ENCODE peak calls at places on chromosomes 7 and 10, in six cellular contexts. F is psoas muscle, O is PC-9, U is heart right ventricle, A is adrenal gland, L is tibial artery. N is an unnamed sample.
A peak's percentile ranks its signal among the peaks of the same experiment; 100 is the strongest.

GRCh38 chr10:108052981-108053380 is 888.5 kb upstream of the SORCS1 start:
- DNase-seq in O (no peak), F (no peak), A (no peak), U (no peak), L (no peak), N (no peak)

GRCh38 chr7:128217030-128217805 is 23.9 kb upstream of the LEP start:
- DNase-seq in F (peak; percentile 43), O (no peak), L (no peak), U (no peak), A (no peak), N (no peak)

GRCh38 chr10:74889662-74889998 is 63.2 kb downstream of the KAT6B start:
- DNase-seq in F (no peak), U (no peak), L (no peak), O (no peak), A (no peak), N (no peak)

GRCh38 chr10:48683893-48684292 is 780 bp upstream of the WDFY4 start:
- DNase-seq in L (no peak), O (no peak), U (no peak), A (no peak), F (no peak), N (no peak)

GRCh38 chr10:71187600-71187999 is 24.8 kb upstream of the UNC5B start:
- DNase-seq in L (peak; percentile 57), A (peak; percentile 62), U (peak; percentile 72), F (no peak), O (no peak), N (no peak)

GRCh38 chr7:30019960-30020359 is 6.5 kb downstream of the FKBP14 start:
- DNase-seq in U (no peak), O (no peak), A (no peak), F (no peak), L (no peak), N (no peak)

GRCh38 chr7:17207220-17207619 is 91.2 kb upstream of the AHR start:
- DNase-seq in O (no peak), L (no peak), A (no peak), F (no peak), U (no peak), N (no peak)

GRCh38 chr7:42984137-42984536 is 52.0 kb downstream of the MRPL32 start:
- DNase-seq in L (no peak), O (no peak), U (no peak), F (no peak), A (no peak), N (no peak)

GRCh38 chr10:24762161-24762924 is 38.7 kb upstream of the ARHGAP21 start:
- DNase-seq in A (no peak), U (no peak), F (no peak), O (no peak), L (no peak), N (no peak)

GRCh38 chr7:106326594-106327537 is 42.1 kb upstream of the NAMPT start:
- DNase-seq in U (no peak), F (no peak), A (no peak), O (no peak), L (no peak), N (no peak)

GRCh38 chr10:132962623-132963429 is 20.5 kb upstream of the CFAP46 start:
- DNase-seq in O (no peak), F (no peak), A (peak; percentile 23), U (no peak), L (no peak), N (no peak)

GRCh38 chr10:21449288-21449966 is 76.1 kb downstream of the SKIDA1 start:
- DNase-seq in A (no peak), O (no peak), U (no peak), F (no peak), L (no peak), N (no peak)

GRCh38 chr10:19546224-19546623 is 270.0 kb upstream of the PLXDC2 start:
- DNase-seq in O (no peak), U (no peak), F (no peak), L (no peak), A (no peak), N (no peak)

GRCh38 chr7:100572281-100572948 is 1.3 kb downstream of the SAP25 start:
- DNase-seq in A (no peak), F (no peak), L (no peak), U (no peak), O (no peak), N (no peak)

GRCh38 chr7:18552943-18553584 is 57.5 kb downstream of the HDAC9 start:
- DNase-seq in L (no peak), U (no peak), O (no peak), A (no peak), F (no peak), N (no peak)

GRCh38 chr7:29199776-29200175 is 5.2 kb downstream of the CHN2 start:
- DNase-seq in O (no peak), U (no peak), A (no peak), F (no peak), L (no peak), N (no peak)

GRCh38 chr10:17278607-17279240 is 50.7 kb downstream of the VIM start:
- DNase-seq in F (no peak), U (no peak), A (no peak), O (no peak), L (no peak), N (no peak)

GRCh38 chr10:91380873-91381561 is 29.1 kb upstream of the HECTD2 start:
- DNase-seq in A (no peak), O (no peak), L (no peak), U (peak; percentile 20), F (no peak), N (no peak)

GRCh38 chr7:128830231-128831177 is at the start of gene FLNC:
- DNase-seq in U (peak; percentile 63), O (peak; percentile 60), F (peak; percentile 78), A (peak; percentile 53), L (peak; percentile 65), N (no peak)

GRCh38 chr10:31075434-31075833 is 43.8 kb upstream of the ZNF438 start:
- DNase-seq in A (no peak), F (no peak), L (no peak), U (no peak), O (peak; percentile 45), N (no peak)

GRCh38 chr7:151918444-151918843 is 37.8 kb upstream of the GALNTL5 start:
- DNase-seq in F (no peak), L (no peak), O (no peak), U (no peak), A (no peak), N (no peak)

GRCh38 chr7:69232445-69233376 is 365.6 kb upstream of the AUTS2 start:
- DNase-seq in O (no peak), U (no peak), A (no peak), F (no peak), L (no peak), N (no peak)

GRCh38 chr7:73446716-73447115 is 13.1 kb downstream of the FZD9 start:
- DNase-seq in L (no peak), U (no peak), O (no peak), A (no peak), F (no peak), N (no peak)

GRCh38 chr7:131625817-131626372 is 69.5 kb upstream of the PODXL start:
- DNase-seq in F (peak; percentile 55), A (peak; percentile 67), O (peak; percentile 92), L (no peak), U (peak; percentile 73), N (peak; percentile 72)

GRCh38 chr10:34188221-34188620 is 626.9 kb downstream of the PARD3 start:
- DNase-seq in F (no peak), O (no peak), L (no peak), U (no peak), A (no peak), N (no peak)
- TF ChIP-seq CTCF in F (no peak), O (no peak), L (no peak), U (no peak), A (no peak), N (no peak)

DNA sequence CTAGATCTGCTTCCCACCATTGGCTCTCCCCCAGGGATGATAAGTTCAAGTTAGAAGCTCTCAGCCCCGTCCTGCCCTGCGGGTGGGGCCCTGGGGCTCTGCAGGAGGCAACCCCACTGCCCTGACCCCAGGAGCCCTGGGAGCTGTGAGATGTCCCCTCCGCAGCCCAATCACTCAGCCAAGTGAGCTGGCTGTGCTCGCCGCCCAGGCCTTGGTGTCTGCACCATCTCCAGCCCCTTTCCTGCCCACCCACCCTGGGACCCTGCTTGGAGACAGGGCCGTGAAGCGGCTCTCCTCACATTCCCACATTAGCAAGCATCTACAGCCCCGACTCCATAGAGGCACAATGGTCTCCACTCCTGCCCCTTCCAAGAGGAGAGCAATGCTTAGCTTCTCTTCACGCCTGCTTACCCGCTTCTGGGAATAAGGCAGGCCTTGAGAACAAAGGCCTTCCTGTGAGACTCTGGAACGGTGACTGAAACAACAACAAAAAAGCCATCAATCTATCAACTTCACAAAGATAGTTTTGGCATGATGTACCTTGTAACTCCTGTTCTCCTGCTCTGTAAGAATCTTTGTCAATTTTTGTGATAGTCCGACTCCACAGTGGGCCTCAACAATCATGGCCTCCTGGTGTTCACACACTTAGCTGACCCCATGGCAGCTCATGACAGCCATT is 67.7 kb downstream of the FOXL3 start:
- DNase-seq in A (no peak), O (no peak), U (no peak), F (no peak), L (no peak), N (no peak)
- H3K27me3 ChIP-seq in A (peaks cover 4% of the 10 kb centered on the region), O (peaks cover 93% of the 10 kb centered on the region), U (peaks cover 24% of the 10 kb centered on the region), F (no peaks in the 10 kb centered on the region), L (peaks cover 55% of the 10 kb centered on the region), N (no peaks in the 10 kb centered on the region)

GRCh38 chr10:3612183-3613001 is 172.6 kb downstream of the KLF6 start:
- DNase-seq in U (no peak), O (no peak), A (no peak), F (no peak), L (no peak), N (no peak)
- H3K9me3 ChIP-seq in U (peaks cover 33% of the 10 kb centered on the region), O (peaks cover 11% of the 10 kb centered on the region), A (no peaks in the 10 kb centered on the region), F (no peaks in the 10 kb centered on the region), L (no peaks in the 10 kb centered on the region), N (no peaks in the 10 kb centered on the region)

GRCh38 chr10:95791425-95791979 is 35.5 kb downstream of the ENTPD1 start:
- DNase-seq in A (no peak), O (no peak), U (no peak), F (no peak), L (no peak), N (no peak)

GRCh38 chr10:95792211-95792780 is 36.3 kb downstream of the ENTPD1 start:
- DNase-seq in L (no peak), U (no peak), F (no peak), O (no peak), A (no peak), N (no peak)

GRCh38 chr10:95794195-95794594 is 38.2 kb downstream of the ENTPD1 start:
- DNase-seq in L (no peak), O (no peak), F (no peak), A (no peak), U (no peak), N (no peak)

GRCh38 chr10:95792874-95793285 is 36.9 kb downstream of the ENTPD1 start:
- DNase-seq in F (no peak), U (peak; percentile 57), A (no peak), O (no peak), L (peak; percentile 29), N (no peak)

DNA sequence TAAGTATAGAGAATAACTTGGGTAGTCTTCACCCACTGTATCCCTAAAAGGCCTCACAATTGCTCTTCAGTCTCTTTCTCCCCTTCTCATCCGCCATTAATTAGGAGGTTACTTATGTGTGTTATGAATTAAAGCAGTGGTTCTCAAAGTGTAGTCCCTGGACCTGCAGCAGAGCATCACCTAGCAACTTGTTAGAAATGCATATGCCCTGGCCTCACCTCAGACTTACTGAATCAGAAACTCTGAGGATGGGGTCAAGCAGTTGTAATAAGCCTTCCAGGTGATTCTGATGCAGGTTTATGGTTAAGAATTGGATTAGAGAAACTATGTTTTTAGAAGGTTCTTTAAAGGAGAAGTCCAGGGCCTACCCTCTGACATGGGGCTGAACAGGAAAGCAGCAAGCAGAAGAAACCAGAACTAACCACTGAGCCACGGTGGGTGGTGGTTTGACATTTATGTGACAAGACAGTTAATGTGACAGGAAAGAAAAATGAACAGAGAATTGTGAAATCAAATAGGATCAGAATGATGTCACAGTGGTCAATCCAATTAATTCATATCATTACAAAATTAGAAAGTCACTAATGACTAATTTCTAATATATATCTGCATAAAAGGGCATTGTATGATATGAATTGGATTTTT is 37.6 kb downstream of the ENTPD1 start:
- DNase-seq in F (no peak), A (peak; percentile 30), U (peak; percentile 18), L (peak; percentile 54), O (no peak), N (peak; percentile 71)
- TF ChIP-seq CTCF in F (no peak), A (no peak), U (no peak), L (no peak), O (no peak), N (no peak)

N was measured in right atrium auricular region.